ENCODE peak calls at places on chromosomes 4 and X, in seven cellular contexts. Y is cardiac muscle cell, Z is fibroblast of mammary gland, G is iris pigment epithelial cell, Q is NCI-H1930, B is H1, H is body of pancreas. D is an unnamed sample.

GRCh38 chrX:75968293-75968692 is 183.2 kb upstream of the MAGEE2 start:
- DNase-seq in Y (no peak), Z (no peak), G (no peak), Q (no peak), B (peak; percentile 1), H (no peak), D (no peak)

GRCh38 chr4:3256230-3257124 is 7.5 kb downstream of the MSANTD1 start:
- DNase-seq in Y (no peak), Z (no peak), G (no peak), Q (no peak), B (no peak), H (no peak), D (no peak)

GRCh38 chr4:8726344-8726851 is 133.8 kb downstream of the CPZ start:
- DNase-seq in Y (no peak), Z (no peak), G (no peak), Q (no peak), B (no peak), H (no peak), D (no peak)

GRCh38 chr4:79074040-79074439 is 134.8 kb upstream of the PAQR3 start:
- DNase-seq in Y (no peak), Z (no peak), G (no peak), Q (no peak), B (no peak), H (no peak), D (no peak)

GRCh38 chr4:3077796-3078195 is 3.3 kb downstream of the HTT start:
- DNase-seq in Y (no peak), Z (no peak), G (no peak), Q (no peak), B (no peak), H (no peak), D (no peak)

GRCh38 chr4:150152764-150153163 is 74.5 kb downstream of the DCLK2 start:
- DNase-seq in Y (peak; percentile 53), Z (peak; percentile 70), G (peak; percentile 62), Q (no peak), B (no peak), H (no peak), D (no peak)

GRCh38 chr4:118765399-118765798 is 70.5 kb downstream of the SEC24D start:
- DNase-seq in Y (peak; percentile 97), Z (peak; percentile 99), G (peak; percentile 98), Q (no peak), B (no peak), H (no peak), D (peak; percentile 86)

GRCh38 chr4:173990126-173990878 is 293.2 kb downstream of the FBXO8 start:
- DNase-seq in Y (peak; percentile 77), Z (peak; percentile 70), G (peak; percentile 65), Q (no peak), B (peak; percentile 17), H (no peak), D (peak; percentile 45)

GRCh38 chr4:69124941-69125340 is 28.7 kb downstream of the UGT2B7 start:
- DNase-seq in Y (no peak), Z (no peak), G (no peak), Q (no peak), B (no peak), H (no peak), D (peak; percentile 63)

GRCh38 chrX:48508400-48509244 is at the start of gene PORCN:
- DNase-seq in Y (peak; percentile 74), Z (peak; percentile 41), G (peak; percentile 56), Q (peak; percentile 15), B (no peak), H (peak; percentile 81), D (peak; percentile 68)

GRCh38 chr4:139603576-139604387 is 47.8 kb upstream of the SETD7 start:
- DNase-seq in Y (peak; percentile 74), Z (peak; percentile 72), G (peak; percentile 69), Q (no peak), B (no peak), H (peak; percentile 53), D (peak; percentile 71)